ENCODE peak calls at places on chromosomes 16 and 17, in nine cellular contexts. D, X, J, T, U, K, F, G and N are unnamed samples.

GRCh38 chr17:69819316-69820087 is 255.5 kb upstream of the KCNJ16 start:
- DNase-seq in G (no peak), U (no peak), T (no peak), D (no peak), X (no peak), J (no peak), F (peak), K (no peak), N (no peak)

GRCh38 chr16:49453983-49454382 is 80.4 kb downstream of the C16orf78 start:
- DNase-seq in D (no peak), K (no peak), X (peak), G (no peak), J (no peak), F (no peak), U (peak), T (no peak), N (no peak)

GRCh38 chr16:89581861-89582563 is 6.5 kb downstream of the CPNE7 start:
- DNase-seq in F (peak), U (no peak), T (no peak), G (peak), J (no peak), X (no peak), K (no peak), D (no peak), N (no peak)

GRCh38 chr17:19996502-19996901 is 12.7 kb upstream of the SPECC1 start:
- DNase-seq in D (no peak), G (no peak), F (no peak), K (no peak), J (no peak), T (no peak), U (no peak), X (no peak), N (no peak)

GRCh38 chr17:39769974-39770587 is 32.3 kb downstream of the GRB7 start:
- DNase-seq in D (no peak), K (no peak), F (peak), T (no peak), X (no peak), G (no peak), U (no peak), J (peak), N (no peak)

GRCh38 chr17:45147581-45148182 is 593 bp upstream of the HEXIM1 start:
- DNase-seq in T (peak), G (peak), F (peak), D (peak), X (peak), K (peak), J (peak), U (peak), N (peak)

GRCh38 chr17:9924735-9925191 is 19.7 kb upstream of the RCVRN start:
- DNase-seq in D (no peak), K (peak), J (peak), T (peak), X (no peak), U (peak), F (peak), G (no peak), N (no peak)

GRCh38 chr17:76384222-76384986 is at the start of gene SPHK1:
- DNase-seq in U (peak), T (peak), J (peak), G (peak), X (peak), F (peak), D (peak), K (peak), N (peak)

GRCh38 chr16:83390759-83391158 is 417.0 kb upstream of the HSBP1 start:
- DNase-seq in T (no peak), K (no peak), X (no peak), J (no peak), D (no peak), U (no peak), F (no peak), G (no peak), N (no peak)

GRCh38 chr17:3038941-3039340 is 24.5 kb downstream of the OR1D5 start:
- DNase-seq in T (no peak), J (no peak), F (no peak), K (no peak), U (no peak), X (no peak), G (no peak), D (no peak), N (no peak)

GRCh38 chr17:3040882-3041281 is 22.5 kb downstream of the OR1D5 start:
- DNase-seq in T (no peak), U (no peak), F (no peak), D (no peak), K (no peak), X (no peak), G (no peak), J (no peak), N (no peak)

GRCh38 chr17:3046753-3047152 is 16.7 kb downstream of the OR1D5 start:
- DNase-seq in D (no peak), F (no peak), X (no peak), T (no peak), U (no peak), G (no peak), J (no peak), K (no peak), N (no peak)

GRCh38 chr17:3039748-3040147 is 23.7 kb downstream of the OR1D5 start:
- DNase-seq in K (no peak), U (no peak), J (no peak), F (peak), D (no peak), T (no peak), G (no peak), X (no peak), N (no peak)

GRCh38 chr17:3043737-3044365 is 19.6 kb downstream of the OR1D5 start:
- DNase-seq in F (no peak), G (no peak), X (no peak), K (no peak), J (no peak), U (peak), D (no peak), T (no peak), N (no peak)
- H3K27ac ChIP-seq in F (no peak), G (no peak), X (no peak), K (no peak), J (no peak), U (no peak), D (no peak), T (no peak), N (no peak)

DNA sequence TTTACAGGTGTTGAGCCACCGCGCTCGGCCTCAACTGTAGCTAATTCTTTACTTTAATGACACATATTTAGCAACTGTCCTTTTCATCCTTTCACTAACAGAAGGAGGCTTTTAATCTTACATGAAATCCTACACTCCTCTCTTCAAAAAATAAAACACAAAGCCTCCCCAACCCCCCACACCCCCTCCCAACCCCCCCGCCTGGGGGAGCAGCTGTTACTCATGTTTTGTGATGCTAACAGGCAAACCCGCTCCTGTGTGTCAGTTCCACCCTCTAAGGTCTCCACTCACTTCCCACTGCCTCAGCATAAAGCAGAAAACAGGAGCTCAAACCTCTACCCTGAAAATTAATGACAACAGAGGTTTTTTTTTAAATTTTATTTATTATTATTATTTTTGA is 55.4 kb upstream of the SLC25A19 start:
- DNase-seq in X (no peak), J (no peak), K (no peak), T (no peak), F (peak), D (no peak), U (no peak), G (no peak), N (no peak)
- H3K27ac ChIP-seq in X (no peak), J (no peak), K (no peak), T (no peak), F (no peak), D (no peak), U (no peak), G (no peak), N (no peak)

GRCh38 chr17:44075598-44076293 is 5.2 kb downstream of the G6PC3 start:
- DNase-seq in F (no peak), J (no peak), K (no peak), X (no peak), G (no peak), D (no peak), T (no peak), U (no peak), N (no peak)
- H3K27ac ChIP-seq in F (peak), J (no peak), K (no peak), X (peak), G (no peak), D (no peak), T (no peak), U (peak), N (no peak)

GRCh38 chr17:34177642-34178041 is 77.4 kb upstream of the CCL2 start:
- DNase-seq in U (no peak), F (peak), T (no peak), G (no peak), J (no peak), X (no peak), D (no peak), K (no peak), N (no peak)
- H3K27ac ChIP-seq in U (no peak), F (peak), T (no peak), G (no peak), J (no peak), X (peak), D (no peak), K (no peak), N (no peak)

GRCh38 chr16:86201746-86202145 is 302.8 kb downstream of the IRF8 start:
- DNase-seq in U (no peak), G (no peak), K (no peak), J (no peak), F (no peak), D (no peak), X (no peak), T (no peak), N (no peak)

GRCh38 chr16:86198201-86199118 is 299.5 kb downstream of the IRF8 start:
- DNase-seq in F (no peak), J (no peak), U (no peak), X (no peak), D (no peak), G (no peak), K (no peak), T (no peak), N (no peak)

GRCh38 chr16:86200722-86201121 is 301.8 kb downstream of the IRF8 start:
- DNase-seq in F (peak), U (no peak), D (no peak), J (no peak), K (no peak), X (no peak), T (no peak), G (no peak), N (no peak)

GRCh38 chr16:86199182-86199581 is 300.2 kb downstream of the IRF8 start:
- DNase-seq in K (no peak), G (no peak), D (no peak), J (no peak), T (no peak), F (peak), U (no peak), X (no peak), N (no peak)

DNA sequence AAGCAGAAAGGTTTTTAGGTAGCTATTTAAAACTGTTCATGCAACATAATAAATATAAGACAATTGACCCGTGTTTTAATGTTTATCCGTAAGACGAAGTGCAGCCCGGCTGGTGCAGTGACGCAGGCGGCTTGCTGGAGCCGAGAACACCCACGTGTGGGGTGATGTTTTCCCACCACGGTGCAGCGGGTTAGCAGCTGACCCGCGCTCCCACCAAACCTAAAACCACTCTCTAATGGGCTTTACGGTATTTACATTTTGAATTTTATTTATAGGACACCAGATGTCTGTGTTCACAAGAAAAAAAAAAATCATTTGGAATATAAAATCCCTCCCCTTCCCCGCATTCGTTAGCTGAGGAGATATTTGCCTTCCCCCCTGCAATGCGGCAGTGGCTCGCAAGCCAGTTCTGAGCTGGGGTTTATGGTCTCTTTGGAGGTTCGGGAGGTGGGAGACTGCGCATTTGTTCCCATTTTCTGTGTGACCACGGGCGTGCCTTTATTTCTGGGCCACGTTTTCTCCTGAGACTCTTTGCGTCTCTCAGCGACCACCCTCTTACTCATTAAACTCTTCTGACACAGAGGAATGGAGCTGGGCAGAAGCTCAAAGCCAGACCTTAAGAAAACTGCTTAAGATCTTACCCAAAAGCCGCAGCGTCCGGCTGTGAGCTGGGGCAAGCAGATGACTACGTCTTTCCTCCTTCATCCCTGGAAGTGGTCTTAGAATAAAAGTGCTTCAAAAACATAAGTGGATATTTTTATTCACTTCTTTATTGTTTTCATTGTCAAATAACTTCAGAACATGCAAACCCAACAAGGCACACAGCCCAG is 301.1 kb downstream of the IRF8 start:
- DNase-seq in K (no peak), X (no peak), F (peak), J (no peak), U (no peak), D (no peak), G (no peak), T (no peak), N (no peak)
- H3K27ac ChIP-seq in K (no peak), X (no peak), F (peak), J (no peak), U (no peak), D (no peak), G (peak), T (no peak), N (no peak)

DNA sequence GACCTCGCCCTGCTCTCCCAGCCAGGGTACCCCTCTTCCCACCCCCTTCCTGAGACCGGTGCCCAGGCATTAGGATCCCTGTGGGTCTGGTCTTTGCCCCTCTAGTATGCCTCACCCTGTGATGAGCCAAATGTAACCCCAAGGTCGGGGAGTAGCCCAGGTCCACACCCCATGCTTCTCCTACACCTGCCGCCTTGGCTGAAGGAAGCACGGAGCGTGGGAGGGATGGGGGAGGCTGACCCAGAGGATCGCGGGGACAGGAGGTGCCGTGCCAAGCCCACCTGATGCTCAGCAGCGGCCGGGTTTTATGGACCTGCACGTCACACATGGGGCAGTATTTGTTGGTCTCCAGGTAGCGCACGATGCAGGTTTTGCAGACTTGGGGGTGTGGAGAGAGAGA is 8.8 kb downstream of the PCGF2 start:
- DNase-seq in F (no peak), X (no peak), K (no peak), D (no peak), T (no peak), G (no peak), U (no peak), J (no peak), N (no peak)
- H3K27ac ChIP-seq in F (no peak), X (no peak), K (no peak), D (no peak), T (no peak), G (no peak), U (no peak), J (no peak), N (no peak)